ENCODE peak calls at places on chromosomes 2 and 18, in six cellular contexts. M is neuronal stem cell, S is H1, V is mesenchymal stem cell, Y is IMR-90, D is H9. T is an unnamed sample. For H3K4me1, the result is how much of the 10 kb centered on the place peaks cover.

GRCh38 chr2:226652388-226652787 is 147.2 kb downstream of the IRS1 start:
- DNase-seq in S (no peak), Y (peak), M (no peak), V (peak), D (no peak), T (no peak)

GRCh38 chr2:100422320-100422719 is 4.9 kb upstream of the CHST10 start:
- DNase-seq in S (no peak), Y (peak), V (peak), M (no peak), D (peak), T (peak)

GRCh38 chr2:232626584-232626983 is 6.8 kb upstream of the EFHD1 start:
- DNase-seq in V (no peak), S (no peak), D (no peak), M (no peak), Y (no peak), T (no peak)

GRCh38 chr2:150630587-150631235 is 143.2 kb upstream of the RND3 start:
- DNase-seq in S (no peak), Y (peak), V (no peak), D (no peak), M (no peak), T (no peak)

GRCh38 chr2:7919510-7919909 is 762.3 kb upstream of the ID2 start:
- DNase-seq in S (no peak), M (no peak), V (no peak), D (no peak), Y (no peak), T (no peak)

GRCh38 chr2:24903527-24904103 is 16.4 kb downstream of the ADCY3 start:
- DNase-seq in S (no peak), D (no peak), Y (no peak), M (no peak), V (no peak), T (no peak)

GRCh38 chr18:29496276-29496675 is 1319.3 kb upstream of the CDH2 start:
- DNase-seq in Y (no peak), S (no peak), D (no peak), M (no peak), V (no peak), T (no peak)

GRCh38 chr18:43013489-43013888 is 102.0 kb downstream of the RIT2 start:
- DNase-seq in V (peak), D (no peak), Y (no peak), S (no peak), M (no peak), T (no peak)

GRCh38 chr18:79479761-79480161 is 84.0 kb downstream of the NFATC1 start:
- DNase-seq in V (no peak), Y (no peak), D (no peak), S (no peak), M (no peak), T (no peak)

GRCh38 chr2:30222636-30223360 is 8.5 kb upstream of the LBH start:
- DNase-seq in D (no peak), M (no peak), V (no peak), Y (no peak), S (no peak), T (no peak)

GRCh38 chr2:86746903-86747302 is 26.8 kb downstream of the RMND5A start:
- DNase-seq in M (no peak), S (no peak), D (no peak), V (no peak), Y (no peak), T (no peak)

DNA sequence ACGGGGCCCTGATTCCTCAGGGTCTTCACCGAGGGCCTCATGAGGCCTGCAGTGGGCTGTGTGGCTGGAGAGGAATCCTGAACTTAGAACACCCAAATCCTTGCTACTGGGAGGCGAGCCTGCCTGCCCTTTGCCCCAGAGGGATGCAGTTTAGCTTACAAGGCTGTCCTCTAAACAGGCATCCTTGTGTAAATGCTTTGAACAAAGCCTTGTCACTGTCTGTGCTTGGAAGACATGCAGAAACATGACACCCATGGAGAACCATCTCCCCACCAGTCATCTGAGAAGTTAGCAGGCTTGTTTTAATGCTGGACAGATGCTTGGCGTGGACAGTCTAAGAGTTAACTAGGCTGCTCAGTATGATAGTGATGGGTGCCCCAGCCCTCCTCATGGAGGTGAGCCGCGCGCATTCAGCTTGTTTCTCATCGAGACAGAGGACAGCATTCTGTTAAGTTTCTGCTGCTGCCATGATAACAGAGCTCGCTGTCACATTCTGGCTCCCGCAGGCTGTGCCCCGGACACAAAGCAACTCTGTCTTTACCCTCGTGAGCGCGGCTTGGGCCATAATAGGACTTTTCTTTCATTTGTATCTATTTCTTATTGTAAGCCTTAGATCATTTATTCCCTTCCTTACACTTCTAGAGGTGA is 42.8 kb downstream of the ADI1 start:
- DNase-seq in S (no peak), D (no peak), V (no peak), M (no peak), Y (peak), T (no peak)
- H3K4me1 ChIP-seq in S (under half), D (under half), V (under half), M (under half), Y (under half), T (under half)

DNA sequence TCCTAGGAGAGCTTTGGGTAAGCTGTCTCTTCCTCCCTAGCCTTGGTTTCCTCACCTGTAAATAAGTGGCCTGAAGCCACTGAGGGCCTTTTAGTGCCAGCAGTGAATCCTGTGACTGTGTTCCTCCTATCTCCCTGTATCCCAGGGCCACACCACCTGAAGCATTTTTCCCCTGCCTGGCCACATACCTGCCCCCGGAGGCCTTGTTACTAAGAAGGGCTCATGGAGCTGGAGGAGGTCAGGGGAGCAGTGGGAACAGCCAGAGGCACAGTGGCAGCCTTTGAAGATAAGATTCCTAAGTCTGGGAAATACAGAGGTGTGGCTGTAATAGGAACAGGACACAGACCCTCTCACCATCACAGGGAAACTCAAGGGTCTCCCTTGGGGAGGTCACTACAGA is 162.4 kb downstream of the SMAD7 start:
- DNase-seq in M (no peak), S (no peak), D (no peak), V (no peak), Y (no peak), T (no peak)
- H3K4ac ChIP-seq in M (no peak), S (no peak), D (no peak), V (no peak), Y (no peak), T (no peak)

GRCh38 chr2:70380621-70381020 is 78.8 kb upstream of the FAM136A start:
- DNase-seq in D (no peak), Y (no peak), M (no peak), S (no peak), V (no peak), T (no peak)
- H3K4me2 ChIP-seq in D (no peak), Y (no peak), M (no peak), S (no peak), V (no peak), T (no peak)

GRCh38 chr2:160581448-160581847 is 87.8 kb upstream of the RBMS1 start:
- DNase-seq in D (peak), M (no peak), V (no peak), S (peak), Y (no peak), T (peak)

GRCh38 chr2:160583162-160583522 is 89.5 kb upstream of the RBMS1 start:
- DNase-seq in D (no peak), Y (peak), M (no peak), V (no peak), S (no peak), T (no peak)

GRCh38 chr2:160583823-160584537 is 90.4 kb upstream of the RBMS1 start:
- DNase-seq in M (no peak), Y (no peak), D (no peak), V (no peak), S (no peak), T (peak)

GRCh38 chr2:160582481-160583161 is 89.0 kb upstream of the RBMS1 start:
- DNase-seq in D (no peak), V (peak), Y (peak), S (no peak), M (peak), T (peak)

GRCh38 chr2:160581035-160581434 is 87.4 kb upstream of the RBMS1 start:
- DNase-seq in S (no peak), D (no peak), Y (peak), V (peak), M (no peak), T (peak)
- H3K4me1 ChIP-seq in S (under half), D (under half), Y (under half), V (under half), M (under half), T (under half)

DNA sequence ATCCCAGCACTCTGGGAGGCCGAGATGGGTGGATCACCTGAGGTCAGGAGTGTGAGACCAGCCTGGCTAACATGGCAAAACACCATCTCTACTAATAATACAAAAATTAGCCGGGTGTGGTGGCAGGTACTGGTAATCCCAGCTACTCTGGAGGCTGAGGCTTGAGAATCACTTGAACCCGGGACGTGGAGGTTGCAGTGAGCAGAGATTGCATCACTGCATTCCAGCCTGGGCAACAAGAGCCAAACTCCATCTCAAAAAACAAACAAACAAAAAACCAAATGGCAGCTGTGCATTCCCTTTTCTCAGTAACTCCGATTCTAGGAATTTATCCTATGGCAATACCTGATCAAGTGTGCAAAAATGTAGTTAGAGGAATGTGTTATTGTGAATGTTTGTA is 4.7 kb upstream of the GRHL1 start:
- DNase-seq in V (no peak), S (no peak), M (no peak), Y (no peak), D (no peak), T (no peak)
- H3K4ac ChIP-seq in V (no peak), S (no peak), M (no peak), Y (peak), D (no peak), T (no peak)

GRCh38 chr2:59957539-59957938 is 595.9 kb downstream of the BCL11A start:
- DNase-seq in S (no peak), Y (no peak), D (no peak), V (no peak), M (no peak), T (no peak)

GRCh38 chr2:59963157-59963556 is 590.3 kb downstream of the BCL11A start:
- DNase-seq in S (no peak), M (no peak), D (no peak), Y (no peak), V (no peak), T (no peak)

GRCh38 chr2:59961733-59962132 is 591.7 kb downstream of the BCL11A start:
- DNase-seq in V (no peak), D (no peak), S (no peak), Y (no peak), M (no peak), T (no peak)

DNA sequence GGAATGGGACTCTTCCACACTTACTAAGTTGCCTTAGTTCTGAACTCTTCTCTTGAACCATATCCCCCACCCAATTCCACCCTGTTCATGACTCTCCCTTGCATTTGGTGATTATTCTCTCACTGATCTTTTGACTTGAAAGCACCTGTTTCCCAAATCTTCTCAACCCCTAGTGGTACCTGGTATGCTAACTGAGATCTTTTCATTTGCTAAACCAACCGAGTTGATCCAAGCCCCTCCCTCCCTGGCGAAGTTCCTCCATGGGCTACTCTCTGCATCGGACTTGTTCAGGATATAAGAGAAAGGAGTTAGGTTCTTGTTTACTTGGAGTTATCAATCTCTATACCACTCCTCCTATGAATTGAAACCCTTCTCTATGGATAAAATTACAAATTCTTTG is 593.5 kb downstream of the BCL11A start:
- DNase-seq in D (peak), V (no peak), M (no peak), S (no peak), Y (no peak), T (peak)
- H3K4me2 ChIP-seq in D (no peak), V (no peak), M (no peak), S (peak), Y (no peak), T (no peak)

GRCh38 chr2:26925100-26925791 is 45.2 kb upstream of the MAPRE3 start:
- DNase-seq in S (no peak), M (no peak), V (peak), D (peak), Y (no peak), T (peak)
- H3K4me1 ChIP-seq in S (under half), M (under half), V (under half), D (under half), Y (under half), T (under half)

DNA sequence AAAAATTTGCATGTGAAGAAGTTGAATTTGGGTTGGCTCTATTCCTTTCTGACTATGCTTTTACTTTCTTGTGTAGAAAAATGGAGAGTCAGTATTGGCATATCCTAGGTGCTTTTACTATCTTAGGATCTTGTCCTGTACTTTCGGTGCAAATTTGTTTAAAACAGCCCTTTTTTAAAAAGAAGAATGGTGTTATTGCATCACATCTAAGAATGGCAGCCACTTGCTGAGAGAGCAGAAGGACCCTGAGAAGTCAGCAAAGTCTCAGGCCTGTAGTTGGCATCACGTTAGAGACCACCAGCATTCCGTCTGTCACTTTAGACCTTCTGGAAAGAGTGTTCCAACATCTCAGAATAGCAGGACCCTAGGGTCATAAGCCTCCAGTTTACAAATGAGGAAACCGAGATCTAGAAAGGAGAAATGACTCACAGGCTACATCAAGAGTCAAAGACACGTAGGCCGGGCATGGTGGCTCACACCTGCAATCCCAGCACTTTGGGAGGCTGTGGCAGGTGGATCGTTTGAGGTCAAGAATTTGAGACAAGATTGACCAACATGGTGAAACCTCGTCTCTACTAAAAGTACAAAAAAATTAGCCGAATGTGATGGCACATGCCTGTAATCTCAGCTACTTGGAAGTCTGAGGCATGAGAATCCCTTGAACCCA is 42.5 kb downstream of the SPATS2L start:
- DNase-seq in V (no peak), Y (no peak), D (no peak), M (no peak), S (no peak), T (no peak)
- H3K4ac ChIP-seq in V (no peak), Y (no peak), D (no peak), M (no peak), S (no peak), T (no peak)

DNA sequence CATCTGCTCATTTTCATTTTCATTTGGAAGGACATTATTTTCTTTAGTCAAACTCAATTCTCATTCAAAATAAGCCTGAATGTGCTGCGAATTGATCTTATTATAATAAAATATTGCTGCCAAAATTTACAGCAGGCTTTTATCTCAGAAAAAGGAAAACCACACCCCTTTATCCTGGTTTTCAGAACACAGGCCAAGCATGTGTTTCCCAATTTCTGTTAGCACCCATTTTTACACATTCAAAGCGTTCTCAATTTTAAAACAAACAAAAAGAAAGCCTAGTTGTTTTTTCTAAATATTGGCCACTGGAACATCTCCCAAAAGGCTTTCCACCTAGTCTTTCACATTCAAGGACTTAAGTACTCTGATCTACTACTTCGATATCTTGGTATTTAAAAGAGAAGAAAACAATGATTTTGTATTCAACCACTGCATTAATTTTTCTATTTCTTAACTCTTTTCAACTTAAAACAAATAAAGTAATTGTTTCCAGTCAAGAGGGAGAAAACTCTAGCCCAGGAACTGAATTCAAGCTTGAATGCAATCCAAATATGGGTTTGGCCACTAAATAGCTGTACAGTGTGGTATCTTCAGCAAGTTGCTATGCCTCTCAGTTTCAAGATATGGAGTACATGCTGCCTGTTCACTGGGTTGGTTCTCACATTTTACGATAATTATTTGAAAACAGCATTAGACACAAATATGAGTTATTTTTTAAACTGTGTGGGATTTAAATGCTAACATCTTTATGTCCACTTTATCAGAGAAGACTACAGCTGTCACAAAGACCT is 52.5 kb downstream of the CDH2 start:
- DNase-seq in Y (no peak), D (no peak), V (no peak), S (no peak), M (no peak), T (no peak)
- H3K4me2 ChIP-seq in Y (peak), D (no peak), V (no peak), S (no peak), M (no peak), T (no peak)